ENCODE peak calls at places on chromosome 22, in five cellular contexts. A, X, V, Y and O are unnamed samples. For H3K36me3, the result is how much of the 10 kb centered on the place peaks cover.

GRCh38 chr22:20425821-20426615 is 11.6 kb downstream of the SCARF2 start:
- DNase-seq in V (no peak), X (no peak), A (no peak), Y (no peak), O (no peak)

GRCh38 chr22:46513908-46514550 is 23.4 kb downstream of the CELSR1 start:
- DNase-seq in X (no peak), A (no peak), Y (no peak), V (no peak), O (no peak)

GRCh38 chr22:20583471-20583922 is 76.1 kb downstream of the MED15 start:
- DNase-seq in A (no peak), X (no peak), Y (no peak), V (no peak), O (no peak)

GRCh38 chr22:49753961-49754673 is 73.6 kb downstream of the BRD1 start:
- DNase-seq in Y (no peak), A (no peak), V (no peak), X (no peak), O (no peak)

GRCh38 chr22:37425800-37426531 is 1.3 kb downstream of the ELFN2 start:
- DNase-seq in X (no peak), A (no peak), V (peak), Y (no peak), O (no peak)

GRCh38 chr22:17369553-17370035 is 334 bp downstream of the CECR2 start:
- DNase-seq in V (no peak), A (no peak), Y (no peak), X (no peak), O (peak)

GRCh38 chr22:23071163-23072034 is 1.1 kb downstream of the GNAZ start:
- DNase-seq in Y (no peak), X (peak), A (no peak), V (no peak), O (no peak)

GRCh38 chr22:20956258-20957117 is 10.6 kb upstream of the AIFM3 start:
- DNase-seq in A (no peak), X (no peak), V (no peak), Y (no peak), O (peak)

GRCh38 chr22:46349681-46350080 is 14.2 kb downstream of the TRMU start:
- DNase-seq in X (peak), Y (no peak), V (no peak), A (no peak), O (peak)

GRCh38 chr22:39144101-39144815 is 8.2 kb downstream of the CBX7 start:
- DNase-seq in X (peak), A (no peak), Y (no peak), V (no peak), O (no peak)

GRCh38 chr22:31870890-31871289 is 73.4 kb upstream of the YWHAH start:
- DNase-seq in V (peak), X (no peak), Y (peak), A (no peak), O (peak)

GRCh38 chr22:26395926-26396325 is 33.1 kb upstream of the ASPHD2 start:
- DNase-seq in X (no peak), Y (no peak), V (no peak), A (no peak), O (no peak)

GRCh38 chr22:41608386-41608785 is 12.5 kb downstream of the DESI1 start:
- DNase-seq in V (no peak), A (no peak), Y (no peak), X (no peak), O (no peak)

GRCh38 chr22:41600976-41601375 is 11.3 kb upstream of the PMM1 start:
- DNase-seq in A (no peak), Y (no peak), V (no peak), X (no peak), O (no peak)

GRCh38 chr22:41598081-41598480 is 8.4 kb upstream of the PMM1 start:
- DNase-seq in X (no peak), Y (no peak), A (no peak), V (peak), O (no peak)

GRCh38 chr22:41598891-41599635 is 9.4 kb upstream of the PMM1 start:
- DNase-seq in Y (no peak), A (no peak), V (no peak), X (no peak), O (no peak)

DNA sequence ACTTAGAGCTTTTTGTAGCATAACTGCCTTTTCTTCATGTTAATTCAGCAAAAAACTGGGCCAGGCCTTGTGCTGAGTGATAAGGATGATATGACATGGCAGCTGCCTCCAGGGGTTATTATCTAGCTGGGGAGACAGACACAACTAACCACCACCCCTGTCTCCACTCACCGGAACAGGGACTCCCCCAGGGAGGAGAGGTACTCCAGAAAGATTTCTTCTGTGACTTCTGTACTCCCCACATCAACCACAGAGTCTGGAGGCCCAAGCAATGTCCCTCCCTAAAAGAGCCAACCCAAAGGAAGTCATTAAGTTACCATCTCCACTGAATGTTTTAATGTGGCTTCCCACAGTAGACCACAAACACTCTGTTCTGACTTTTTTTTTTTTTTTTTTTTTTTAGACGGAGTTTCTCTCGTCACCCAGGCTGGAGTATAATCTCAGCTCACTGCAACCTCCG is 14.3 kb upstream of the PMM1 start:
- DNase-seq in Y (no peak), V (no peak), X (no peak), A (no peak), O (no peak)
- H3K36me3 ChIP-seq in Y (under half), V (under half), X (under half), A (under half), O (under half)

GRCh38 chr22:42994917-42995562 is 19.9 kb downstream of the PACSIN2 start:
- DNase-seq in A (no peak), X (no peak), V (peak), Y (peak), O (peak)
- TF ChIP-seq POLR2A in A (no peak), X (no peak), V (no peak), Y (peak), O (peak)

DNA sequence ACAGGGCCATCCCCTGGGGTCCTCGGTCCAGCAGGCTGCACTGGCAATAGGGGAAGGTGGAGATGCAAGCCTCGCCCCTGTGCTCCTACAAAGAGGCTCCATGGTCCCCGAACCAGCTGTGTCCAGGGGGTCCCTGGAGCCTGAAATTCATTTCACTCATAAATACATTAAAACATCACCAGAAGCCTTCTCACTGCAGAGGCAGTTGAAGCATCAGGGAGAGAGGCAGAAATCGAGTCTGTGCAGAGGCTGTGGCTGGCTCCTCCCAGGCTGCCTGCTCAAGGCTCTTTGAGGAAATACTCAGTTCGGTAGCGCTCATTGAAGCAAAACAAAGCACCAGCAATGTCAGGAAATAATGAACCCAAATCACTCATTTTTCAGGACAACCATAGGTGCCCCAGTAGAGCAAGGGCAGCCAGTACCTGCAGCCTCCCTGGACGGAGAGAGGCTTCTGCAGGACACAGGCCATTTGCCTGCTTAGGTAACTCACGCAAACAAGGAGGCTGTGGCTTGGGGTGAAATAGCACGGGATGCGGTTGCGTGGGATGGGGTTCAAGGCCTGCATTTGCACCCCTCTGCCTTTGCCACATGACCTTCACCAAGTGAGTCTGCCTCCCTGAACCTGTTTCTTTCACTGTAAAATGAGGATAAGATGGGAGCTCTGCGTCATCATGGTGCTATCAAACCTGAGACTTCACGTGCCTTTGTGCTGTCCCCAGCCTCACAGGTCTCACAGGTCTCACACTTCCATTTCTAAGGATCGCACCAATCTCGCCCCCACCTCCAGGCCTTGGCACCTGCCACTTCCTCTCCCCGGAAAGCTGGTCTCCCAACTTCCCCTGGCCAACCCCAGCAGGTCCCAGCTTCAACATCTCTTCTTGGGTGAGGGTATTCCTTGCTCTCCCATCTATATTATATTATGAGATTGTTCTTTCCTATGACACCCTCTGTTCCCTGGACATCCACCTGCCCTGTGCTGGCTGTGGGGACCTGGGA is 84.3 kb upstream of the SHISAL1 start:
- DNase-seq in A (no peak), V (no peak), Y (no peak), X (no peak), O (no peak)
- H3K4me3 ChIP-seq in A (no peak), V (no peak), Y (no peak), X (no peak), O (no peak)

GRCh38 chr22:48428556-48429371 is 1398.9 kb downstream of the BRD1 start:
- DNase-seq in A (no peak), X (no peak), Y (no peak), V (no peak), O (no peak)
- H3K36me3 ChIP-seq in A (under half), X (under half), Y (under half), V (under half), O (under half)